ENCODE peak calls at places on chromosomes 1 and 21, in six cellular contexts. N is pancreas, S is activated T-helper 1 cell treated with Interleukin-2 at 50 U/mL for 16 hours, F is amygdala, P is ACHN, J is NAMALWA. U is an unnamed sample.

GRCh38 chr1:157585984-157586383 is 11.9 kb downstream of the FCRL4 start:
- DNase-seq in F (no peak), J (no peak), S (no peak), P (no peak), N (no peak), U (no peak)

GRCh38 chr1:9292361-9293240 is at the start of gene SPSB1:
- DNase-seq in F (no peak), S (peak), J (peak), P (peak), N (peak), U (peak)

GRCh38 chr21:44982558-44983244 is 42.9 kb downstream of the SLX9 start:
- DNase-seq in N (peak), J (no peak), F (no peak), P (no peak), S (no peak), U (no peak)

GRCh38 chr1:209884665-209885117 is 53.3 kb upstream of the SYT14 start:
- DNase-seq in J (peak), N (no peak), S (no peak), P (peak), F (no peak), U (peak)

GRCh38 chr1:30908886-30909777 is 574 bp upstream of the SDC3 start:
- DNase-seq in F (no peak), P (no peak), N (peak), S (no peak), J (peak), U (peak)

GRCh38 chr1:3790501-3790923 is 5.8 kb downstream of the LRRC47 start:
- DNase-seq in S (no peak), J (no peak), F (no peak), N (no peak), P (no peak), U (no peak)

GRCh38 chr1:111739984-111740765 is 980 bp upstream of the INKA2 start:
- DNase-seq in J (no peak), N (peak), P (peak), F (no peak), S (no peak), U (peak)

GRCh38 chr21:31220567-31220966 is 123.5 kb downstream of the TIAM1 start:
- DNase-seq in F (peak), J (no peak), S (no peak), P (no peak), N (no peak), U (no peak)

GRCh38 chr21:37855568-37856391 is 60.5 kb downstream of the KCNJ6 start:
- DNase-seq in P (no peak), J (no peak), S (no peak), N (no peak), F (no peak), U (peak)

GRCh38 chr1:194533641-194534040 is 1347.2 kb upstream of the B3GALT2 start:
- DNase-seq in J (no peak), N (no peak), S (no peak), P (peak), F (no peak), U (no peak)

GRCh38 chr1:85339671-85340399 is 63.4 kb upstream of the BCL10 start:
- DNase-seq in N (no peak), F (no peak), S (no peak), J (no peak), P (no peak), U (no peak)

GRCh38 chr1:159009704-159010361 is at the start of gene IFI16:
- DNase-seq in N (no peak), S (peak), P (peak), F (peak), J (peak), U (no peak)

GRCh38 chr1:24930703-24931480 is 816 bp upstream of the RUNX3 start:
- DNase-seq in S (no peak), N (no peak), P (no peak), J (no peak), F (no peak), U (no peak)

GRCh38 chr1:232207089-232207723 is 422.7 kb downstream of the SIPA1L2 start:
- DNase-seq in P (no peak), S (no peak), J (no peak), F (no peak), N (no peak), U (no peak)

GRCh38 chr1:42747125-42747524 is 7.1 kb upstream of the CLDN19 start:
- DNase-seq in P (peak), N (no peak), F (no peak), S (peak), J (peak), U (peak)

GRCh38 chr1:169245706-169246105 is 121.9 kb downstream of the NME7 start:
- DNase-seq in S (no peak), P (no peak), N (no peak), F (no peak), J (no peak), U (no peak)

GRCh38 chr1:61152706-61153105 is 70.3 kb downstream of the NFIA start:
- DNase-seq in J (no peak), P (no peak), N (no peak), S (no peak), F (no peak), U (no peak)

GRCh38 chr21:41142051-41142795 is 25.7 kb upstream of the BACE2 start:
- DNase-seq in J (no peak), P (peak), S (no peak), F (no peak), N (no peak), U (no peak)

GRCh38 chr1:179441456-179441855 is 75.7 kb downstream of the AXDND1 start:
- DNase-seq in J (no peak), S (no peak), F (no peak), P (no peak), N (no peak), U (no peak)

GRCh38 chr1:22461100-22461499 is 9.4 kb downstream of the ZBTB40 start:
- DNase-seq in S (no peak), F (no peak), P (no peak), J (no peak), N (no peak), U (no peak)

GRCh38 chr1:6171546-6172124 is 8.5 kb downstream of the CHD5 start:
- DNase-seq in S (no peak), P (peak), F (no peak), J (peak), N (no peak), U (no peak)

GRCh38 chr1:225808136-225808535 is 1.8 kb upstream of the EPHX1 start:
- DNase-seq in S (no peak), J (no peak), F (no peak), P (no peak), N (no peak), U (no peak)

GRCh38 chr1:223223091-223223995 is 80.3 kb upstream of the TLR5 start:
- DNase-seq in S (no peak), N (no peak), P (no peak), F (no peak), J (no peak), U (no peak)

GRCh38 chr1:172345077-172345476 is 75.4 kb upstream of the C1orf105 start:
- DNase-seq in N (no peak), J (no peak), F (no peak), S (no peak), P (no peak), U (no peak)

GRCh38 chr1:24929091-24929875 is 793 bp downstream of the RUNX3 start:
- DNase-seq in N (no peak), S (peak), F (no peak), J (peak), P (no peak), U (peak)

GRCh38 chr1:99558539-99558938 is 87.4 kb upstream of the PALMD start:
- DNase-seq in N (no peak), S (no peak), P (no peak), J (no peak), F (no peak), U (no peak)

GRCh38 chr1:228792601-228793000 is 57.3 kb downstream of the RHOU start:
- DNase-seq in N (no peak), P (no peak), J (no peak), S (no peak), F (no peak), U (peak)

U was measured in NCI-H2171 treated with DMSO at 0.1 percent for 48 hours.